ENCODE peak calls at places on chromosomes 3 and 15, in ten cellular contexts. P is posterior cingulate gyrus; N is stimulated activated CD4-positive, alpha-beta T cell treated with anti-CD3 and anti-CD28 coated beads, Interleukin-12 subunit alpha, Interleukin-12 subunit beta, amount 100 ng/mL, for 48 hours; U is stimulated activated CD8-positive, alpha-beta memory T cell treated with anti-CD3 and anti-CD28 coated beads, Interleukin-4, amount 100 ng/mL, for 48 hours; X is HTR-8/SVneo; B is H54; K is DND-41; A is psoas muscle; I is SK-MEL-5; L is left lung. Z is an unnamed sample.

GRCh38 chr3:16818194-16818593 is 66.6 kb upstream of the PLCL2 start:
- DNase-seq in P (no peak), X (no peak), A (no peak), U (no peak), B (no peak), K (no peak), N (no peak), L (no peak), I (no peak), Z (no peak)

GRCh38 chr15:66763186-66764066 is 61.4 kb downstream of the SMAD6 start:
- DNase-seq in I (no peak), U (no peak), L (peak; percentile 90), K (no peak), A (peak; percentile 85), N (no peak), B (no peak), X (no peak), P (peak; percentile 78), Z (no peak)

GRCh38 chr3:119444590-119444989 is 18.8 kb downstream of the TMEM39A start:
- DNase-seq in K (no peak), N (no peak), I (no peak), X (no peak), B (no peak), A (no peak), U (no peak), P (no peak), L (no peak), Z (no peak)

GRCh38 chr15:63234479-63234878 is 42.9 kb upstream of the APH1B start:
- DNase-seq in P (no peak), A (peak; percentile 40), U (no peak), K (no peak), I (peak; percentile 77), N (no peak), X (no peak), L (no peak), B (no peak), Z (no peak)

GRCh38 chr3:103440539-103441113 is 1005.8 kb downstream of the ZPLD1 start:
- DNase-seq in N (no peak), I (peak; percentile 42), K (no peak), A (no peak), X (peak; percentile 2), P (no peak), L (no peak), U (no peak), B (no peak), Z (no peak)

GRCh38 chr3:197516517-197516889 is 39.3 kb downstream of the BDH1 start:
- DNase-seq in L (no peak), P (no peak), U (peak; percentile 62), N (peak; percentile 50), A (no peak), I (no peak), B (peak; percentile 87), K (no peak), X (peak; percentile 78), Z (no peak)

GRCh38 chr15:100958326-100959065 is 39.3 kb downstream of the LRRK1 start:
- DNase-seq in N (no peak), B (peak; percentile 31), K (no peak), I (no peak), L (no peak), A (no peak), U (no peak), X (peak; percentile 62), P (no peak), Z (no peak)

GRCh38 chr3:161332792-161333191 is 38.5 kb downstream of the SPTSSB start:
- DNase-seq in P (no peak), A (no peak), K (no peak), X (no peak), U (no peak), L (no peak), B (no peak), N (no peak), I (no peak), Z (no peak)

GRCh38 chr3:1766384-1766783 is 332.3 kb upstream of the CNTN4 start:
- DNase-seq in U (no peak), A (no peak), K (no peak), I (no peak), X (no peak), B (no peak), N (no peak), P (no peak), L (no peak), Z (no peak)

GRCh38 chr3:141448606-141449216 is 38.1 kb upstream of the RASA2 start:
- DNase-seq in B (no peak), P (no peak), N (no peak), K (no peak), X (no peak), L (no peak), U (no peak), A (no peak), I (no peak), Z (no peak)

GRCh38 chr3:179036226-179036625 is 35.4 kb downstream of the ZMAT3 start:
- DNase-seq in P (no peak), A (no peak), N (no peak), U (no peak), L (no peak), K (no peak), B (no peak), X (peak; percentile 10), I (no peak), Z (no peak)

Z was measured in hypothalamus.